ENCODE peak calls at places on chromosomes 12 and 14, in six cellular contexts. G, V, E, K, R and T are unnamed samples.

GRCh38 chr14:65134651-65135579 is 32.6 kb upstream of the MAX start:
- DNase-seq in G (peak), E (no peak), V (no peak), R (no peak), K (no peak), T (no peak)

GRCh38 chr14:79144891-79145290 is 974.7 kb downstream of the NRXN3 start:
- DNase-seq in V (no peak), E (no peak), K (no peak), R (no peak), G (no peak), T (peak)

GRCh38 chr12:47736216-47736615 is 10.9 kb upstream of the ENDOU start:
- DNase-seq in K (no peak), E (peak), V (no peak), G (no peak), R (no peak), T (no peak)

GRCh38 chr14:63710497-63710896 is 17.4 kb downstream of the SGPP1 start:
- DNase-seq in G (no peak), V (no peak), R (no peak), K (no peak), E (no peak), T (no peak)

GRCh38 chr14:105150368-105151111 is 18.0 kb downstream of the JAG2 start:
- DNase-seq in K (no peak), G (no peak), E (no peak), R (no peak), V (no peak), T (no peak)

GRCh38 chr12:109760031-109760929 is 46.7 kb downstream of the FAM222A start:
- DNase-seq in G (no peak), V (peak), K (no peak), R (no peak), E (no peak), T (no peak)

GRCh38 chr12:110022980-110023633 is 23.9 kb downstream of the ANKRD13A start:
- DNase-seq in E (peak), V (no peak), R (peak), K (no peak), G (peak), T (peak)

GRCh38 chr12:65949986-65950385 is 125.7 kb downstream of the HMGA2 start:
- DNase-seq in E (no peak), V (no peak), K (no peak), G (no peak), R (no peak), T (no peak)

GRCh38 chr12:94973202-94973601 is 30.3 kb downstream of the NDUFA12 start:
- DNase-seq in V (no peak), G (no peak), E (no peak), K (no peak), R (peak), T (peak)

GRCh38 chr14:80764921-80765507 is 176.5 kb downstream of the CEP128 start:
- DNase-seq in R (no peak), K (no peak), G (no peak), E (no peak), V (no peak), T (no peak)

GRCh38 chr12:124648710-124649384 is 81.4 kb upstream of the NCOR2 start:
- DNase-seq in G (no peak), V (no peak), K (no peak), E (no peak), R (no peak), T (no peak)

GRCh38 chr14:60085693-60086092 is 6.0 kb upstream of the PCNX4 start:
- DNase-seq in K (no peak), G (no peak), E (no peak), R (no peak), V (no peak), T (no peak)
- H3K4me3 ChIP-seq in K (no peak), G (no peak), E (no peak), R (no peak), V (no peak), T (no peak)

DNA sequence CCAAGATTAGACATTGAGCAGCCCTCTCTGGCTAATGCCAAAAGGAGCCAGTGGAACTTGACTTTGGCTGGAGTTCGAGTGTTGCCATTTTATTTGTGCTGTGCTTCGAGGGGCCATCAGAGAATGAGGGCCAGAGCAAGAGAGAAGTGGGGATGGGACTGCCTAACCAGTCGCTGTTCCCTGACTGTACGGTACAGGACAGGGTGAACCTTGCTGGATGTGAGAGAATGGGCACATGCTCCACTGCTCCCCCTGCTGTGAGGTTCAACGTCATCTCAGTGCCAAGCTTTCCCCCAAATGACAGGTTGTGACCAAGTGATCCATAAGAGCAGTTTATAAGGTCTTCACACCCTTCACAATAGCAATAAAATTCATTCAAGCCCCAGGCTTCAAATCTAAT is 55.1 kb upstream of the BCL11B start:
- DNase-seq in R (no peak), K (no peak), G (no peak), E (no peak), V (no peak), T (no peak)
- TF ChIP-seq CTCF in R (no peak), K (no peak), G (no peak), E (no peak), V (no peak), T (no peak)

GRCh38 chr12:562634-563033 is 100.6 kb downstream of the NINJ2 start:
- DNase-seq in K (no peak), R (no peak), E (no peak), V (no peak), G (no peak), T (no peak)

GRCh38 chr12:563899-564298 is 99.3 kb downstream of the NINJ2 start:
- DNase-seq in G (no peak), K (no peak), E (no peak), V (no peak), R (no peak), T (no peak)

GRCh38 chr12:565161-565560 is 98.1 kb downstream of the NINJ2 start:
- DNase-seq in R (no peak), K (no peak), E (no peak), G (no peak), V (no peak), T (no peak)

GRCh38 chr12:561908-562593 is 101.2 kb downstream of the NINJ2 start:
- DNase-seq in V (no peak), E (no peak), K (peak), R (no peak), G (no peak), T (no peak)

DNA sequence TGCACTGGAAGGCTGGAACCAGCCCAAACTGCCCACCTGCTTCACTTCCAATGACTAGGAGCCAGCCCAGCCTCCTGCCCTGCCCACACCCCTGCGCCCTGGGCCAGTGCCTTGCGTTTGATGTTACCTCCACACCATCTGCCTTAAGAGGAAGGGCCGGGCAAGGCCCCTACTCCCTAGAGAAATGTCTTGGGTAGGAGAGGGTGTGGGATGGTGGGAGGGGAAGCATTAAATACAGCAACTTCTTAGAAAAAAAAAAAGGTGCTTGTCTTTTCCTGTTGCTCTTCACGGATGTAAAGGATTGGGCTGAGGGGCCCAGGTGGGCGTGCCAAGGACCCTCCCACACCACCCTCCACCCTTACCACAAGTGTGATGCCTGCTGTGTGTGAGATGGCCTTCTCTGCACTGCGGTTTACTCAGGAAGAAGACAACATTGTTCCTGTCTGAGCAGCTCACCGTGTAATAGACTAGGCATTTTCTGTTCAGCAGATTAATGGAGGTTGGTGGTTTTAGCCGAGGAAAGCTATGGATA is 99.9 kb downstream of the NINJ2 start:
- DNase-seq in K (no peak), V (no peak), E (no peak), R (no peak), G (peak), T (no peak)
- H3K4me3 ChIP-seq in K (peak), V (no peak), E (no peak), R (no peak), G (no peak), T (no peak)

GRCh38 chr14:32190713-32191112 is 11.1 kb upstream of the RNU6-7 start:
- DNase-seq in K (no peak), R (no peak), E (no peak), V (no peak), G (no peak), T (peak)

GRCh38 chr14:32193532-32193931 is 8.3 kb upstream of the RNU6-7 start:
- DNase-seq in K (no peak), G (no peak), E (no peak), R (no peak), V (no peak), T (no peak)

GRCh38 chr14:32197919-32198318 is 3.9 kb upstream of the RNU6-7 start:
- DNase-seq in V (no peak), G (no peak), K (no peak), R (no peak), E (no peak), T (no peak)

GRCh38 chr14:32189806-32190205 is 12.0 kb upstream of the RNU6-7 start:
- DNase-seq in K (no peak), E (no peak), G (no peak), R (no peak), V (no peak), T (no peak)

DNA sequence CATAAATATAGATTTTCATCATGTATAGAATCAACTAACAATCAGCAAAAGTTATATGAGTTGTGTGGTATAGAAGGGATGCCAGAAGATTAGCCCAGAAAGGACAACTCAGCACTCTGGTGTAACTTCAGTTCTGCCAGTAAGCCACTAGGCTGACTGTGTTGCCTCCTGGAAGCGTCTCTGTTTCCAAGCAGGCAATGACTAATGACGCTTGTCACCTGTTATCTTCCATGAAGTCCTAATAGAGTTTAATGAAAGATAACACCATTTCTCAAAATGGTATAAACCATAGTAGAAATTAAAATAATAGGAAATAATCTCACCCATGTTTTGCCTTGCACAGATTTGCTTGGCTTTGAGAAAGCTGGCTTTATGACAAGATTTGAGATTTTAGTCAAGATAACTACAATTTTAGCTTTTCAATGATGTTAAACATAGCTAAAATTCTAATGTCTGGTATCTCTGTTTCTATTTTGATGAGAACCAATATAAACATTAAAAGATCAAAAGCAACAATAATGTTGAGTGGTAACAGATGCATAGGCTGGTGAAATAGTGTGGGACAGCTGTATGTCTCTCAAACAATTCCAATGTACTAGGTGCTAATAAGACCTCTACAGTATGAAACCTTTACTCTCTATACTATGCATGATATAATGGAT is 9.0 kb upstream of the RNU6-7 start:
- DNase-seq in E (no peak), G (no peak), K (no peak), R (no peak), V (no peak), T (no peak)
- TF ChIP-seq CTCF in E (no peak), G (no peak), K (no peak), R (no peak), V (no peak), T (no peak)

GRCh38 chr14:76413106-76413961 is 37.4 kb downstream of the ESRRB start:
- DNase-seq in V (no peak), G (no peak), R (no peak), K (no peak), E (no peak), T (no peak)
- H3K4me3 ChIP-seq in V (no peak), G (no peak), R (no peak), K (no peak), E (no peak), T (no peak)

DNA sequence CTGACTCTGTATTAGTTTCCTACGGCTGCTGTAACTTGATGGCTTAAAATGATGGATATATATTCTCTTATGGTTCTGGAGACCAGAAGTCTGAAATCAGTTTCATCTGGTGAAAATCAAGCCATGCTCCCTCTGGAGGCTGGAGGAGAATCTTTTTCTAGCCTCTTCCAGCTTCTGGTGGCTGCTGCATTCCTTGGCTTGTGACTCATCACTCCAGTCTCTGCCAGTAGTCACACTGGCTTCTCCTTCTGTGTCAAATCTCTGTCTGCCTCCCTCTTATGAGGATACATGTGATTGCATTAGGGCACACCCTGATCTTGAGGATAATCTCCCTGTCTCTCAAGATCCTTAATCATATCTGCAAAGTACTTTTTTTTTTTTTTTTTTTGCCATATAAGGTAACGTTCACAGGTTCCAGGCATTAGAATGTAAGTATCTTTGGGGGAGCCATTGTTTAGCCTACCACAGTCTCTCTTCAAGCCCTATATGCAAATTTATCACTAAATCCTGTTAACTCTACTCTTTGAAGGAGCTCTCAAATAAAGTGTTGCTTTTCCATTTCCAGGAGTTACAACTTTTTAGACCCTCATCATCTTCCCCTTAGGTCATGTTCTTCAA is 17.8 kb downstream of the DNAL1 start:
- DNase-seq in K (no peak), V (no peak), G (peak), E (peak), R (peak), T (peak)
- TF ChIP-seq CTCF in K (no peak), V (no peak), G (peak), E (peak), R (peak), T (peak)